ENCODE peak calls at places on chromosomes 6 and 20, in eight cellular contexts. R is ovary, Z is stomach, B is uterus, V is sigmoid colon, M is right lobe of liver, L is IMR-90, S is thyroid gland. J is an unnamed sample.

GRCh38 chr6:45436544-45437440 is 59.1 kb upstream of the SUPT3H start:
- DNase-seq in M (no peak), R (no peak), S (no peak), L (peak; percentile 89), V (no peak), Z (no peak), B (no peak), J (no peak)

GRCh38 chr6:150987371-150987828 is 121.9 kb downstream of the MTHFD1L start:
- DNase-seq in V (no peak), R (no peak), M (no peak), B (no peak), S (no peak), L (no peak), Z (no peak), J (no peak)

GRCh38 chr6:111080713-111081112 is 6.6 kb upstream of the SLC16A10 start:
- DNase-seq in M (no peak), Z (peak; percentile 29), V (no peak), B (no peak), S (peak; percentile 47), R (no peak), L (no peak), J (no peak)

GRCh38 chr6:155158044-155158843 is 105.6 kb upstream of the CLDN20 start:
- DNase-seq in M (no peak), B (no peak), R (no peak), S (no peak), L (peak; percentile 13), Z (no peak), V (no peak), J (no peak)

GRCh38 chr20:56943946-56944345 is 314.8 kb downstream of the TFAP2C start:
- DNase-seq in M (no peak), V (no peak), R (no peak), Z (no peak), B (no peak), S (no peak), L (no peak), J (no peak)

GRCh38 chr20:45433316-45433715 is 17.4 kb downstream of the PIGT start:
- DNase-seq in S (no peak), R (peak; percentile 66), B (peak; percentile 41), M (no peak), L (peak; percentile 75), Z (no peak), V (peak; percentile 79), J (no peak)

GRCh38 chr6:134729590-134729989 is 220.3 kb downstream of the ALDH8A1 start:
- DNase-seq in V (no peak), L (peak; percentile 29), R (no peak), B (no peak), Z (no peak), M (no peak), S (no peak), J (no peak)

GRCh38 chr20:35106827-35107380 is 14.3 kb upstream of the TRPC4AP start:
- DNase-seq in L (no peak), Z (no peak), R (no peak), V (no peak), B (no peak), S (no peak), M (no peak), J (no peak)

GRCh38 chr6:3311798-3312197 is 53.1 kb downstream of the PSMG4 start:
- DNase-seq in B (no peak), M (no peak), S (no peak), Z (no peak), L (no peak), R (no peak), V (peak; percentile 7), J (no peak)

GRCh38 chr20:49990310-49990720 is 7.5 kb downstream of the SNAI1 start:
- DNase-seq in V (no peak), L (no peak), M (no peak), Z (peak; percentile 72), S (peak; percentile 85), B (peak; percentile 18), R (no peak), J (no peak)

GRCh38 chr20:49987015-49987867 is 4.5 kb downstream of the SNAI1 start:
- DNase-seq in Z (no peak), S (peak; percentile 38), V (no peak), R (no peak), B (no peak), M (no peak), L (peak; percentile 50), J (no peak)

GRCh38 chr20:49986049-49986448 is 3.3 kb downstream of the SNAI1 start:
- DNase-seq in Z (no peak), S (peak; percentile 44), B (no peak), R (no peak), M (no peak), V (no peak), L (no peak), J (no peak)

GRCh38 chr20:49989234-49990065 is 6.7 kb downstream of the SNAI1 start:
- DNase-seq in B (peak; percentile 49), R (peak; percentile 43), V (peak; percentile 90), M (no peak), Z (no peak), S (peak; percentile 40), L (peak; percentile 87), J (no peak)

GRCh38 chr20:49987868-49988690 is 5.3 kb downstream of the SNAI1 start:
- DNase-seq in R (no peak), B (no peak), V (no peak), S (no peak), L (peak; percentile 50), Z (no peak), M (no peak), J (no peak)
- H3K27ac ChIP-seq in R (no peak overlapping the region), B (peak overlapping the region; percentile 60), V (peak overlapping the region; percentile 69), S (peak overlapping the region; percentile 88), L (peak overlapping the region; percentile 45), Z (no peak overlapping the region), M (no peak overlapping the region), J (no peak overlapping the region)

GRCh38 chr6:30763618-30764489 is 19.5 kb upstream of the IER3 start:
- DNase-seq in S (peak; percentile 65), V (no peak), Z (no peak), R (no peak), M (no peak), B (no peak), L (peak; percentile 54), J (peak; percentile 70)
- TF ChIP-seq CTCF in S (no peak), V (no peak), Z (no peak), R (no peak), M (no peak), B (no peak), L (peak; percentile 21), J (peak; percentile 16)

GRCh38 chr20:33666293-33667244 is at the start of gene ACTL10:
- DNase-seq in L (peak; percentile 96), Z (peak; percentile 99), V (peak; percentile 100), M (peak; percentile 95), S (peak; percentile 100), B (peak; percentile 99), R (peak; percentile 99), J (peak; percentile 96)
- TF ChIP-seq POLR2A in L (no peak), Z (peak; percentile 76), V (peak; percentile 64), M (peak; percentile 83), S (peak; percentile 95), B (peak; percentile 96), R (peak; percentile 65), J (no peak)

DNA sequence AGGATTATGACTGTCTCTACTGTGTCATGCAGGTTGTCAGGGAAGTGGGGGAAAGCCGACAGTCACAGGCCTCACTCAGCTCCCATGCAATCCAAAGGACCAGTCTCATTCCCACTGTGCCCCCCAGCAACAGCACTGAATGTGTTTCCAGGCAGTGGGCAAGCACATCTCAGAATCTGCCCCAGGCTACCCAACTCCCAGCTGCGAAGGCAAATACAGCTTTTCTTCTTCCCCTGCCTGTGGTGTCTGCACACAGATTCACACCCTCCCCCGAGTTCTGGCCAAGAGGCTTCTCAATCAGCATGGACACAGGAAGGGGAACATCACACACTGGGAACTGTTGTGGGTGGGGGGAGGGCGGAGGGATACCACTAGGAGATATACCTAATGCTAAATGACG is 75.3 kb downstream of the SNAP91 start:
- DNase-seq in L (no peak), R (no peak), S (no peak), M (no peak), V (no peak), Z (no peak), B (no peak), J (no peak)
- H3K27ac ChIP-seq in L (no peak overlapping the region), R (no peak overlapping the region), S (no peak overlapping the region), M (no peak overlapping the region), V (no peak overlapping the region), Z (no peak overlapping the region), B (no peak overlapping the region), J (no peak overlapping the region)

DNA sequence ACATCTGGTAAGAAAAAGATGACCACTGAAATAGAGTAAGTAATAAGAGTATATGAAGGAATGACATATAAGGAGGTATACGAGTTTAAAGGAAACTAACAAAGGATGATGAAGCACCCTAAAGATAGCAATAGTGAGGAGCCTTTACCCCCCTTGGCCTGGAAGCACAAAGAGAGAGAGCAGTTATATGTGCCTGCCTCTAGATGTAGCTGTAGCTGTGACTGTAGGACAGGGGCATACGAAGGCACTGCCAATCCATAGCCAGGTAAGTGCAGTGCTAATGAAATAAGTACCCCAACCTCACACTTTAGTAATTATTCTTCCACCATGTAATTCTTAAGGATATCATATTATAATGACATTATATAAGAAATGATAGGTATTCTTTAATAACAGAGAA is 90.1 kb upstream of the FKBP1C start:
- DNase-seq in M (no peak), L (no peak), B (no peak), R (no peak), S (no peak), V (no peak), Z (no peak), J (no peak)
- TF ChIP-seq CTCF in M (peak; percentile 39), L (no peak), B (no peak), R (no peak), S (no peak), V (no peak), Z (no peak), J (no peak)

DNA sequence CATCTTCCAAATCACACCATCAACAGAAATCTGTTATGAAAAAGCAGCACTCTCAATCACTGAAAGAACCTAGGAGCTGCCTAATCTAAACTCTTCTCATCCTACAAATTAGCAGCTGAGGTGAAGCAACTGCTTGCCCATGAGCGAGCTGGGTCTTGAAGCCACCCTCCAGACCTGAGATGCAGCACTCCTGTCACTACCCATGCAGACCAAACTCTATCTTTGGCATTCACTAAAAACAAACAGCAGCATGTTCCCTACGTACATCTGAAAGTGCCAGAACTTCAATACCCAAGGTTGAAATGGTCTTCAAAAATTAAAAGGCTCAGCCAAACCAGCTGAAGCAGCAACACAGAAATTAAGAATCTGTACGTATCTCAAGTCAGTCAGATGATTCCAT is 14.3 kb downstream of the ADNP start:
- DNase-seq in S (peak; percentile 58), R (no peak), B (no peak), L (no peak), V (no peak), M (no peak), Z (no peak), J (no peak)
- TF ChIP-seq POLR2A in S (no peak), R (no peak), B (no peak), L (no peak), V (no peak), M (no peak), Z (no peak), J (no peak)